ENCODE peak calls at places on chromosomes 16 and 17, in nine cellular contexts. V is skeletal muscle cell; W is cardiac fibroblast; M is GM18507; Z is small intestine; O is body of pancreas; U is activated CD4-positive, alpha-beta T cell treated with anti-CD3 and anti-CD28 coated beads, Interleukin-2, amount 50 U/mL, for 48 hours; N is transverse colon; L is astrocyte of the hippocampus. A is an unnamed sample.

GRCh38 chr16:57277586-57277985 is 6.9 kb downstream of the PLLP start:
- DNase-seq in V (peak; percentile 9), W (peak; percentile 46), M (no peak), Z (no peak), O (no peak), U (peak; percentile 71), N (no peak), L (peak; percentile 79), A (no peak)

GRCh38 chr17:50271173-50271750 is 3.0 kb upstream of the TMEM92 start:
- DNase-seq in V (no peak), W (no peak), M (no peak), Z (no peak), O (no peak), U (no peak), N (no peak), L (no peak), A (peak; percentile 26)

GRCh38 chr17:65324977-65325376 is 187.8 kb downstream of the RGS9 start:
- DNase-seq in V (peak; percentile 24), W (peak; percentile 80), M (no peak), Z (no peak), O (peak; percentile 43), U (no peak), N (no peak), L (no peak), A (no peak)

GRCh38 chr16:15757630-15758251 is 99.1 kb downstream of the MYH11 start:
- DNase-seq in V (no peak), W (no peak), M (no peak), Z (no peak), O (no peak), U (no peak), N (no peak), L (no peak), A (no peak)

GRCh38 chr16:81876273-81876900 is 97.3 kb downstream of the PLCG2 start:
- DNase-seq in V (no peak), W (no peak), M (no peak), Z (no peak), O (no peak), U (no peak), N (no peak), L (no peak), A (no peak)

GRCh38 chr16:86401119-86401518 is 109.2 kb upstream of the FOXF1 start:
- DNase-seq in V (no peak), W (no peak), M (no peak), Z (no peak), O (no peak), U (no peak), N (no peak), L (no peak), A (no peak)

GRCh38 chr17:76077582-76078110 is 1.3 kb upstream of the ZACN start:
- DNase-seq in V (no peak), W (no peak), M (no peak), Z (no peak), O (peak; percentile 67), U (no peak), N (no peak), L (no peak), A (no peak)

GRCh38 chr17:57104461-57105175 is 19.6 kb downstream of the AKAP1 start:
- DNase-seq in V (no peak), W (no peak), M (no peak), Z (no peak), O (no peak), U (no peak), N (no peak), L (peak; percentile 26), A (no peak)

GRCh38 chr17:45241315-45242011 is 19.8 kb downstream of the FMNL1 start:
- DNase-seq in V (no peak), W (no peak), M (no peak), Z (no peak), O (no peak), U (no peak), N (no peak), L (peak; percentile 40), A (no peak)

GRCh38 chr16:66304961-66305360 is 61.5 kb upstream of the CDH5 start:
- DNase-seq in V (no peak), W (no peak), M (no peak), Z (no peak), O (no peak), U (no peak), N (no peak), L (no peak), A (no peak)

GRCh38 chr17:60383379-60383778 is 8.6 kb downstream of the USP32 start:
- DNase-seq in V (no peak), W (no peak), M (no peak), Z (no peak), O (no peak), U (no peak), N (no peak), L (no peak), A (no peak)

GRCh38 chr16:79598341-79599181 is 2.0 kb downstream of the MAF start:
- DNase-seq in V (peak; percentile 13), W (peak; percentile 47), M (no peak), Z (peak; percentile 68), O (peak; percentile 75), U (peak; percentile 53), N (peak; percentile 41), L (peak; percentile 73), A (peak; percentile 46)

GRCh38 chr17:39738568-39738901 is 797 bp downstream of the GRB7 start:
- DNase-seq in V (no peak), W (no peak), M (no peak), Z (peak; percentile 75), O (peak; percentile 76), U (peak; percentile 63), N (peak; percentile 76), L (no peak), A (no peak)

GRCh38 chr17:76261421-76262215 is 3.5 kb upstream of the UBALD2 start:
- DNase-seq in V (no peak), W (no peak), M (no peak), Z (peak; percentile 50), O (no peak), U (no peak), N (no peak), L (peak; percentile 64), A (no peak)